ENCODE peak calls at places on chromosome 13, in ten cellular contexts. One of them, this sample, is unnamed. For H3K4me1, the result is how much of the 10 kb centered on the place peaks cover.

GRCh38 chr13:26679945-26680516 is 80.6 kb downstream of the GPR12 start:
- DNase-seq in suprapubic skin: no peak
- DNase-seq in K562: no peak
- DNase-seq in transverse colon: no peak
- DNase-seq in spleen: no peak
- DNase-seq in HCT116: no peak
- DNase-seq in HepG2: no peak
- DNase-seq in sigmoid colon: no peak
- DNase-seq in GM23338: peak
- DNase-seq in stomach: no peak
- DNase-seq in this sample: peak

GRCh38 chr13:64925284-64925683 is 2304.9 kb downstream of the PCDH9 start:
- DNase-seq in spleen: no peak
- DNase-seq in transverse colon: no peak
- DNase-seq in HepG2: no peak
- DNase-seq in suprapubic skin: no peak
- DNase-seq in HCT116: no peak
- DNase-seq in sigmoid colon: no peak
- DNase-seq in K562: no peak
- DNase-seq in stomach: no peak
- DNase-seq in GM23338: peak
- DNase-seq in this sample: no peak

GRCh38 chr13:29594310-29594709 is 1.2 kb downstream of the SLC7A1 start:
- DNase-seq in spleen: no peak
- DNase-seq in sigmoid colon: peak
- DNase-seq in suprapubic skin: no peak
- DNase-seq in stomach: peak
- DNase-seq in GM23338: peak
- DNase-seq in K562: peak
- DNase-seq in transverse colon: peak
- DNase-seq in HCT116: no peak
- DNase-seq in HepG2: peak
- DNase-seq in this sample: no peak

GRCh38 chr13:72986197-72986596 is 72.6 kb upstream of the KLF5 start:
- DNase-seq in sigmoid colon: no peak
- DNase-seq in K562: no peak
- DNase-seq in suprapubic skin: no peak
- DNase-seq in HepG2: no peak
- DNase-seq in HCT116: no peak
- DNase-seq in stomach: no peak
- DNase-seq in GM23338: no peak
- DNase-seq in transverse colon: no peak
- DNase-seq in spleen: no peak
- DNase-seq in this sample: no peak

GRCh38 chr13:74288361-74288911 is 154.2 kb upstream of the KLF12 start:
- DNase-seq in spleen: peak
- DNase-seq in HCT116: no peak
- DNase-seq in stomach: peak
- DNase-seq in HepG2: no peak
- DNase-seq in GM23338: peak
- DNase-seq in K562: no peak
- DNase-seq in transverse colon: peak
- DNase-seq in sigmoid colon: peak
- DNase-seq in suprapubic skin: no peak
- DNase-seq in this sample: peak

GRCh38 chr13:41917641-41918040 is 43.3 kb downstream of the VWA8 start:
- DNase-seq in HCT116: no peak
- DNase-seq in transverse colon: no peak
- DNase-seq in spleen: no peak
- DNase-seq in GM23338: no peak
- DNase-seq in sigmoid colon: no peak
- DNase-seq in suprapubic skin: no peak
- DNase-seq in K562: no peak
- DNase-seq in HepG2: no peak
- DNase-seq in stomach: no peak
- DNase-seq in this sample: no peak

GRCh38 chr13:41465215-41465907 is 8.0 kb downstream of the RGCC start:
- DNase-seq in sigmoid colon: no peak
- DNase-seq in GM23338: no peak
- DNase-seq in spleen: peak
- DNase-seq in transverse colon: peak
- DNase-seq in HCT116: no peak
- DNase-seq in HepG2: no peak
- DNase-seq in suprapubic skin: no peak
- DNase-seq in K562: peak
- DNase-seq in stomach: peak
- DNase-seq in this sample: peak

GRCh38 chr13:27141746-27142145 is 29.9 kb downstream of the USP12 start:
- DNase-seq in HCT116: no peak
- DNase-seq in K562: no peak
- DNase-seq in transverse colon: no peak
- DNase-seq in sigmoid colon: no peak
- DNase-seq in suprapubic skin: no peak
- DNase-seq in stomach: no peak
- DNase-seq in HepG2: no peak
- DNase-seq in GM23338: no peak
- DNase-seq in spleen: no peak
- DNase-seq in this sample: no peak

GRCh38 chr13:75256922-75257321 is 225.0 kb downstream of the TBC1D4 start:
- DNase-seq in transverse colon: no peak
- DNase-seq in HepG2: peak
- DNase-seq in stomach: no peak
- DNase-seq in sigmoid colon: no peak
- DNase-seq in suprapubic skin: no peak
- DNase-seq in spleen: no peak
- DNase-seq in K562: no peak
- DNase-seq in GM23338: no peak
- DNase-seq in HCT116: no peak
- DNase-seq in this sample: no peak

GRCh38 chr13:49927755-49928154 is 8.4 kb downstream of the SPRYD7 start:
- DNase-seq in stomach: no peak
- DNase-seq in sigmoid colon: no peak
- DNase-seq in K562: no peak
- DNase-seq in GM23338: no peak
- DNase-seq in HCT116: no peak
- DNase-seq in transverse colon: no peak
- DNase-seq in HepG2: no peak
- DNase-seq in suprapubic skin: no peak
- DNase-seq in spleen: no peak
- DNase-seq in this sample: no peak

GRCh38 chr13:35345992-35346391 is 130.5 kb downstream of the MAB21L1 start:
- DNase-seq in spleen: no peak
- DNase-seq in sigmoid colon: no peak
- DNase-seq in transverse colon: no peak
- DNase-seq in K562: no peak
- DNase-seq in HCT116: no peak
- DNase-seq in GM23338: no peak
- DNase-seq in stomach: no peak
- DNase-seq in suprapubic skin: no peak
- DNase-seq in HepG2: peak
- DNase-seq in this sample: no peak

GRCh38 chr13:75050419-75051066 is 431.4 kb downstream of the TBC1D4 start:
- DNase-seq in K562: no peak
- DNase-seq in GM23338: no peak
- DNase-seq in HepG2: no peak
- DNase-seq in sigmoid colon: no peak
- DNase-seq in HCT116: no peak
- DNase-seq in transverse colon: no peak
- DNase-seq in suprapubic skin: no peak
- DNase-seq in stomach: no peak
- DNase-seq in spleen: no peak
- DNase-seq in this sample: no peak

GRCh38 chr13:107834268-107834667 is 381.1 kb downstream of the LIG4 start:
- DNase-seq in spleen: no peak
- DNase-seq in K562: no peak
- DNase-seq in stomach: no peak
- DNase-seq in GM23338: no peak
- DNase-seq in suprapubic skin: no peak
- DNase-seq in HCT116: no peak
- DNase-seq in HepG2: no peak
- DNase-seq in sigmoid colon: no peak
- DNase-seq in transverse colon: no peak
- DNase-seq in this sample: no peak

GRCh38 chr13:97257800-97258799 is 36.0 kb downstream of the MBNL2 start:
- DNase-seq in GM23338: peak
- DNase-seq in suprapubic skin: peak
- DNase-seq in K562: peak
- DNase-seq in spleen: no peak
- DNase-seq in sigmoid colon: peak
- DNase-seq in HepG2: peak
- DNase-seq in HCT116: peak
- DNase-seq in stomach: no peak
- DNase-seq in transverse colon: no peak
- DNase-seq in this sample: peak

GRCh38 chr13:97258801-97259200 is 36.7 kb downstream of the MBNL2 start:
- DNase-seq in suprapubic skin: no peak
- DNase-seq in transverse colon: no peak
- DNase-seq in HCT116: no peak
- DNase-seq in stomach: no peak
- DNase-seq in HepG2: no peak
- DNase-seq in K562: no peak
- DNase-seq in spleen: no peak
- DNase-seq in sigmoid colon: no peak
- DNase-seq in GM23338: no peak
- DNase-seq in this sample: no peak

GRCh38 chr13:97256343-97256783 is 34.2 kb downstream of the MBNL2 start:
- DNase-seq in GM23338: no peak
- DNase-seq in spleen: no peak
- DNase-seq in stomach: no peak
- DNase-seq in HepG2: peak
- DNase-seq in HCT116: peak
- DNase-seq in K562: peak
- DNase-seq in sigmoid colon: no peak
- DNase-seq in suprapubic skin: no peak
- DNase-seq in transverse colon: no peak
- DNase-seq in this sample: no peak

GRCh38 chr13:97255515-97255999 is 33.4 kb downstream of the MBNL2 start:
- DNase-seq in spleen: no peak
- DNase-seq in K562: no peak
- DNase-seq in HepG2: no peak
- DNase-seq in transverse colon: no peak
- DNase-seq in HCT116: no peak
- DNase-seq in sigmoid colon: no peak
- DNase-seq in GM23338: no peak
- DNase-seq in suprapubic skin: no peak
- DNase-seq in stomach: no peak
- DNase-seq in this sample: no peak

DNA sequence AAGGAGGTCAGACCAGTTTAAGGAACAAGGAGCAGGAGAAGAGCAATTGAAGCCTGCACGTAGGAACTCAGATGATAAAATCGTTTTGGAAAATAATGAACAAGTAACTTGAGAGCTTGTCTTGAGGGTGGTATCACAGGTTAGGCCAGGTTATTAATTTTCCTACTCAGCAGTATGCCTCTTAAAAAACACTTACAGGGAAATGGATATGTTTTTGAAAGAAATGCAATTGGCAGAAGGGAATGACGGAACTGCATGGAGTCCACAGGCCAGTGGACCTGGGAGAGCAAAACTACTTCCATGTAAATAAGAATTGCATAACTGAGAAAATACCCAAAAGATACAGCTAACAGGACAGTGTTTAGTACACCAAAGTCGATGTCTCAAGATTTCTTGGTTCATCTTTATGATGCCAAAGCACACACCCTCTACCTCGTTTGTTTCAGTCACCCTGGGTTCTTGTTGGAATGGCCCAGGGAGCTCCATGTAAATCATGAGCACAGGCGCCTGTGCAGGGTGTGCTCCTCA is 35.2 kb downstream of the MBNL2 start:
- DNase-seq in transverse colon: no peak
- DNase-seq in sigmoid colon: no peak
- DNase-seq in suprapubic skin: no peak
- DNase-seq in HepG2: no peak
- DNase-seq in stomach: no peak
- DNase-seq in K562: no peak
- DNase-seq in GM23338: no peak
- DNase-seq in HCT116: no peak
- DNase-seq in spleen: no peak
- DNase-seq in this sample: no peak
- H3K4me1 ChIP-seq in transverse colon: half or more
- H3K4me1 ChIP-seq in sigmoid colon: half or more
- H3K4me1 ChIP-seq in suprapubic skin: half or more
- H3K4me1 ChIP-seq in HepG2: half or more
- H3K4me1 ChIP-seq in stomach: half or more
- H3K4me1 ChIP-seq in K562: under half
- H3K4me1 ChIP-seq in GM23338: under half
- H3K4me1 ChIP-seq in HCT116: half or more
- H3K4me1 ChIP-seq in spleen: under half
- H3K4me1 ChIP-seq in this sample: half or more

GRCh38 chr13:67230243-67230773 is at the start of gene PCDH9:
- DNase-seq in transverse colon: peak
- DNase-seq in GM23338: peak
- DNase-seq in HepG2: peak
- DNase-seq in suprapubic skin: peak
- DNase-seq in sigmoid colon: peak
- DNase-seq in stomach: peak
- DNase-seq in K562: peak
- DNase-seq in HCT116: no peak
- DNase-seq in spleen: peak
- DNase-seq in this sample: peak
- H3K27ac ChIP-seq in transverse colon: peak
- H3K27ac ChIP-seq in GM23338: peak
- H3K27ac ChIP-seq in HepG2: peak
- H3K27ac ChIP-seq in suprapubic skin: peak
- H3K27ac ChIP-seq in sigmoid colon: peak
- H3K27ac ChIP-seq in stomach: peak
- H3K27ac ChIP-seq in K562: peak
- H3K27ac ChIP-seq in HCT116: no peak
- H3K27ac ChIP-seq in spleen: peak
- H3K27ac ChIP-seq in this sample: peak

GRCh38 chr13:105972306-105972721 is 563.1 kb downstream of the EFNB2 start:
- DNase-seq in stomach: no peak
- DNase-seq in GM23338: no peak
- DNase-seq in suprapubic skin: no peak
- DNase-seq in spleen: no peak
- DNase-seq in HepG2: no peak
- DNase-seq in HCT116: no peak
- DNase-seq in K562: no peak
- DNase-seq in transverse colon: peak
- DNase-seq in sigmoid colon: no peak
- DNase-seq in this sample: no peak
- TF ChIP-seq POLR2AphosphoS5 in stomach: no peak
- TF ChIP-seq POLR2AphosphoS5 in GM23338: no peak
- TF ChIP-seq POLR2AphosphoS5 in suprapubic skin: no peak
- TF ChIP-seq POLR2AphosphoS5 in spleen: no peak
- TF ChIP-seq POLR2AphosphoS5 in HepG2: no peak
- TF ChIP-seq POLR2AphosphoS5 in HCT116: no peak
- TF ChIP-seq POLR2AphosphoS5 in K562: no peak
- TF ChIP-seq POLR2AphosphoS5 in transverse colon: no peak
- TF ChIP-seq POLR2AphosphoS5 in sigmoid colon: no peak
- TF ChIP-seq POLR2AphosphoS5 in this sample: no peak

DNA sequence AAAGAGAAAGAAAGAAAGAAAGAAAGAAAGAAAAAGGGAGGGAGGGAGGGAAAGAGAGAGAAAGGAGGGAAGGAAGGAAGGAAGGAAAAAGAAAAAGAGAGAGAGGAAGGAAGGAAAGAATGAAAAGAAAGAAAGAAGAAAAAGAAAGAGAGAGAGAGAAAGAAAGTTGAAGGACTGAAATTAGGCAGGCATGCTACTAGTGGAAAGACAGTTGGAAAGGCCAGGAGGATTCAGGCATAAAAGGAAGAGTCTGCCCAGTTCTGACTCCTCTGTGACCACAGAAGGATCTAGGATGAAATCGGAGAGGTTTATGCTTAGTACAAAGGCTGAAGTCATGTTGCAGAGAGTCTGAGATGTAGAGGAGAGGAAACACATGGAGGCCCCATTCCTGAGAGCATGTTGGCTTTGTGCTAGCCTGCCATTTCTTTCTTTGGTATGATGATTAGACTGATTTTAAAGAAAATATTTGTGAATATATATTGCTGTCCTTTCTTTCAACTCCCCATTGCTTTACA is 246.5 kb upstream of the ARGLU1 start:
- DNase-seq in spleen: no peak
- DNase-seq in transverse colon: no peak
- DNase-seq in HCT116: no peak
- DNase-seq in stomach: no peak
- DNase-seq in sigmoid colon: no peak
- DNase-seq in K562: no peak
- DNase-seq in GM23338: no peak
- DNase-seq in HepG2: no peak
- DNase-seq in suprapubic skin: no peak
- DNase-seq in this sample: no peak
- H3K4me1 ChIP-seq in spleen: under half
- H3K4me1 ChIP-seq in transverse colon: under half
- H3K4me1 ChIP-seq in HCT116: under half
- H3K4me1 ChIP-seq in stomach: under half
- H3K4me1 ChIP-seq in sigmoid colon: under half
- H3K4me1 ChIP-seq in K562: under half
- H3K4me1 ChIP-seq in GM23338: under half
- H3K4me1 ChIP-seq in HepG2: under half
- H3K4me1 ChIP-seq in suprapubic skin: under half
- H3K4me1 ChIP-seq in this sample: under half